ENCODE peak calls at places on chromosomes 16 and 17, in nine cellular contexts. D is lower leg skin; L is left cardiac atrium; J is AG20443; B is aorta; I is ecto neural progenitor cell; X is NCI-H1105 treated with DMSO at 0.1 percent for 48 hours; N is A673; M is stimulated activated CD4-positive, alpha-beta T cell treated with anti-CD3 and anti-CD28 coated beads, Interleukin-4, amount 100 ng/mL, for 48 hours. T is an unnamed sample.

GRCh38 chr17:40922239-40922638 is 15.2 kb downstream of the KRT23 start:
- DNase-seq in D (peak), L (peak), J (peak), B (no peak), I (no peak), X (no peak), N (no peak), M (no peak), T (no peak)

GRCh38 chr16:83956336-83957289 is 3.6 kb downstream of the OSGIN1 start:
- DNase-seq in D (peak), L (peak), J (peak), B (peak), I (peak), X (peak), N (peak), M (peak), T (no peak)

GRCh38 chr17:44360826-44361225 is 2.8 kb downstream of the FAM171A2 start:
- DNase-seq in D (no peak), L (no peak), J (no peak), B (peak), I (peak), X (no peak), N (no peak), M (no peak), T (no peak)

GRCh38 chr17:62965649-62966425 is at the start of gene TANC2:
- DNase-seq in D (peak), L (peak), J (peak), B (peak), I (peak), X (peak), N (peak), M (peak), T (no peak)

GRCh38 chr16:23148166-23148512 is 1.1 kb downstream of the USP31 start:
- DNase-seq in D (no peak), L (no peak), J (no peak), B (no peak), I (no peak), X (no peak), N (peak), M (no peak), T (no peak)

GRCh38 chr17:35748979-35749378 is 4.1 kb downstream of the GAS2L2 start:
- DNase-seq in D (no peak), L (no peak), J (no peak), B (no peak), I (no peak), X (no peak), N (no peak), M (no peak), T (no peak)

GRCh38 chr17:6567528-6568185 is 11.3 kb upstream of the PITPNM3 start:
- DNase-seq in D (no peak), L (no peak), J (no peak), B (no peak), I (peak), X (peak), N (peak), M (no peak), T (no peak)

GRCh38 chr17:77444653-77445029 is 303.9 kb downstream of the SEC14L1 start:
- DNase-seq in D (no peak), L (peak), J (peak), B (no peak), I (no peak), X (no peak), N (no peak), M (no peak), T (peak)